ENCODE peak calls at places on chromosomes 11 and 22, in six cellular contexts. M is activated CD8-positive, alpha-beta T cell treated with anti-CD3 and anti-CD28 coated beads for 36 hours; K is BJ; R is mammary epithelial cell; T is tibial artery; H is right lobe of liver. A is an unnamed sample.

GRCh38 chr11:62472063-62472884 is 53.4 kb downstream of the SCGB1A1 start:
- DNase-seq in M (no peak), K (no peak), R (peak), T (no peak), H (no peak), A (peak)

GRCh38 chr22:46626911-46627805 is 7.0 kb downstream of the GRAMD4 start:
- DNase-seq in M (no peak), K (no peak), R (peak), T (peak), H (peak), A (peak)

GRCh38 chr11:8025816-8026215 is 38.7 kb downstream of the EIF3F start:
- DNase-seq in M (no peak), K (no peak), R (peak), T (no peak), H (no peak), A (no peak)

GRCh38 chr22:28034760-28035401 is 115.8 kb upstream of the PITPNB start:
- DNase-seq in M (peak), K (no peak), R (no peak), T (peak), H (peak), A (no peak)

GRCh38 chr22:26763633-26764295 is 106.4 kb downstream of the MIAT start:
- DNase-seq in M (no peak), K (no peak), R (peak), T (no peak), H (peak), A (no peak)

GRCh38 chr11:5596611-5597201 is at the start of gene TRIM6:
- DNase-seq in M (peak), K (no peak), R (peak), T (peak), H (peak), A (peak)

GRCh38 chr22:50277761-50278160 is 7.6 kb upstream of the MAPK11 start:
- DNase-seq in M (no peak), K (no peak), R (no peak), T (no peak), H (no peak), A (no peak)

GRCh38 chr22:49426098-49426497 is 401.6 kb downstream of the BRD1 start:
- DNase-seq in M (no peak), K (no peak), R (no peak), T (no peak), H (no peak), A (no peak)

GRCh38 chr11:14445542-14446530 is 53.8 kb downstream of the COPB1 start:
- DNase-seq in M (no peak), K (no peak), R (peak), T (no peak), H (no peak), A (no peak)

GRCh38 chr22:49491221-49491635 is 336.4 kb downstream of the BRD1 start:
- DNase-seq in M (no peak), K (no peak), R (no peak), T (no peak), H (no peak), A (no peak)

GRCh38 chr11:44950625-44951472 is at the start of gene TP53I11:
- DNase-seq in M (peak), K (peak), R (peak), T (peak), H (peak), A (peak)

GRCh38 chr11:110126936-110127335 is 33.7 kb downstream of the ZC3H12C start:
- DNase-seq in M (no peak), K (no peak), R (no peak), T (no peak), H (no peak), A (no peak)

GRCh38 chr22:49992921-49993648 is 19.5 kb downstream of the IL17REL start:
- DNase-seq in M (peak), K (no peak), R (peak), T (peak), H (peak), A (peak)

GRCh38 chr11:12007769-12008737 is at the start of gene DKK3:
- DNase-seq in M (peak), K (no peak), R (peak), T (peak), H (no peak), A (no peak)

GRCh38 chr11:7056828-7057513 is 31.8 kb upstream of the RBMXL2 start:
- DNase-seq in M (no peak), K (no peak), R (no peak), T (no peak), H (no peak), A (no peak)

GRCh38 chr11:130874955-130875531 is 41.2 kb downstream of the SNX19 start:
- DNase-seq in M (no peak), K (no peak), R (no peak), T (no peak), H (no peak), A (no peak)

GRCh38 chr11:61315260-61315659 is 17.6 kb downstream of the DDB1 start:
- DNase-seq in M (no peak), K (no peak), R (peak), T (no peak), H (no peak), A (no peak)

GRCh38 chr22:45511847-45512261 is 9.2 kb downstream of the FBLN1 start:
- DNase-seq in M (no peak), K (peak), R (no peak), T (peak), H (no peak), A (no peak)

GRCh38 chr11:70916321-70916720 is 336.1 kb downstream of the SHANK2 start:
- DNase-seq in M (no peak), K (no peak), R (no peak), T (peak), H (no peak), A (no peak)

GRCh38 chr11:107017433-107018227 is 646 bp downstream of the GUCY1A2 start:
- DNase-seq in M (peak), K (no peak), R (no peak), T (no peak), H (peak), A (peak)

GRCh38 chr22:43861529-43861928 is 784 bp downstream of the SULT4A1 start:
- DNase-seq in M (no peak), K (no peak), R (no peak), T (no peak), H (no peak), A (no peak)

GRCh38 chr11:34052608-34053160 is 1.2 kb downstream of the CAPRIN1 start:
- DNase-seq in M (peak), K (no peak), R (peak), T (peak), H (peak), A (peak)

GRCh38 chr11:80980221-80980620 is 1539.4 kb upstream of the TENM4 start:
- DNase-seq in M (no peak), K (no peak), R (peak), T (no peak), H (no peak), A (no peak)

GRCh38 chr11:70410276-70410675 is 11.9 kb downstream of the CTTN start:
- DNase-seq in M (no peak), K (no peak), R (no peak), T (no peak), H (no peak), A (no peak)

GRCh38 chr11:59899532-59899931 is 20.9 kb downstream of the OOSP3 start:
- DNase-seq in M (no peak), K (no peak), R (no peak), T (no peak), H (no peak), A (no peak)

GRCh38 chr11:72331761-72332160 is 87.8 kb upstream of the PHOX2A start:
- DNase-seq in M (no peak), K (no peak), R (no peak), T (no peak), H (no peak), A (no peak)

GRCh38 chr11:72326151-72326842 is 82.3 kb upstream of the PHOX2A start:
- DNase-seq in M (peak), K (no peak), R (peak), T (no peak), H (no peak), A (no peak)

GRCh38 chr11:72333657-72334056 is 89.7 kb upstream of the PHOX2A start:
- DNase-seq in M (peak), K (no peak), R (no peak), T (no peak), H (no peak), A (no peak)

GRCh38 chr11:72330131-72330727 is 86.3 kb upstream of the PHOX2A start:
- DNase-seq in M (no peak), K (no peak), R (no peak), T (no peak), H (no peak), A (no peak)

GRCh38 chr11:72328366-72329224 is 84.6 kb upstream of the PHOX2A start:
- DNase-seq in M (no peak), K (no peak), R (no peak), T (no peak), H (no peak), A (no peak)
- TF ChIP-seq CTCF in M (no peak), K (no peak), R (no peak), T (peak), H (no peak), A (no peak)

DNA sequence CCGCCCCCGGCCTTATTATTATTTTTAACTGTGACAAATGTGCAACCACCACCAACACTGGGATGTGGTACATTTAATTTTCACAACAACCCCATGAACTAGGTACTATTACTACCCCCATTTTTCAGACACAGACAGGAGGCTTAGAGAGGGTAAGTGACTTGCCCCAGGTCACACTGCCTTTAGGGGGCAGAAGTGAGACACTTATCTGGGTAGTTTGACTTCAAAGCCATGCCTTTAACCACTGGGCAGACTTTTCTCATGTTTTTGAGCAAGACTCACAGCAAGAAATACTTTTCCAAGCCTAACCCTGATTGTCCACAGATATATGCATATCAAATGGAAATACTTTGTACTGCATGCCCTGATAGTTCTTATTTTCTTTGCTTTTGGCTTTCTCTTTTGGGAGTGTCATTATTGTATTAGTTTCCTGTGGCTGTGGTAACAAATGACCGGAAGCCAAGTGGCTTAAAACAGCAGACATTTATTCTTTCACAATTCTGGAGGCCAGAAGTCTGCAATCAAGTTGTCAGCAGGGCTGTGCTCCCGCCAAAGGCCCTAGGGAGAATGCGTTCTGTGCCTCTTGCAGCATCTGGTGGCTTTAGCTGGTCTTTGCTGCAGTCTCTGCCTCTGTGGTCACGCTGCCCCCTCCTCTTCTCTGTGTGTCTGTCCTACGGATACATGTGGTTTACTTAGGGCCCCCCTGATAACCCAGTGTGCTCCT is 110.8 kb downstream of the GRIK4 start:
- DNase-seq in M (peak), K (no peak), R (no peak), T (no peak), H (no peak), A (no peak)
- TF ChIP-seq CTCF in M (no peak), K (no peak), R (peak), T (no peak), H (no peak), A (no peak)

GRCh38 chr11:96156379-96156722 is 186.6 kb downstream of the MAML2 start:
- DNase-seq in M (no peak), K (no peak), R (no peak), T (no peak), H (no peak), A (no peak)

GRCh38 chr11:96157517-96157873 is 185.5 kb downstream of the MAML2 start:
- DNase-seq in M (no peak), K (no peak), R (no peak), T (no peak), H (no peak), A (no peak)

GRCh38 chr11:96158126-96158525 is 184.9 kb downstream of the MAML2 start:
- DNase-seq in M (no peak), K (no peak), R (no peak), T (no peak), H (no peak), A (no peak)

GRCh38 chr11:96154802-96155520 is 188.0 kb downstream of the MAML2 start:
- DNase-seq in M (no peak), K (no peak), R (peak), T (peak), H (no peak), A (no peak)

DNA sequence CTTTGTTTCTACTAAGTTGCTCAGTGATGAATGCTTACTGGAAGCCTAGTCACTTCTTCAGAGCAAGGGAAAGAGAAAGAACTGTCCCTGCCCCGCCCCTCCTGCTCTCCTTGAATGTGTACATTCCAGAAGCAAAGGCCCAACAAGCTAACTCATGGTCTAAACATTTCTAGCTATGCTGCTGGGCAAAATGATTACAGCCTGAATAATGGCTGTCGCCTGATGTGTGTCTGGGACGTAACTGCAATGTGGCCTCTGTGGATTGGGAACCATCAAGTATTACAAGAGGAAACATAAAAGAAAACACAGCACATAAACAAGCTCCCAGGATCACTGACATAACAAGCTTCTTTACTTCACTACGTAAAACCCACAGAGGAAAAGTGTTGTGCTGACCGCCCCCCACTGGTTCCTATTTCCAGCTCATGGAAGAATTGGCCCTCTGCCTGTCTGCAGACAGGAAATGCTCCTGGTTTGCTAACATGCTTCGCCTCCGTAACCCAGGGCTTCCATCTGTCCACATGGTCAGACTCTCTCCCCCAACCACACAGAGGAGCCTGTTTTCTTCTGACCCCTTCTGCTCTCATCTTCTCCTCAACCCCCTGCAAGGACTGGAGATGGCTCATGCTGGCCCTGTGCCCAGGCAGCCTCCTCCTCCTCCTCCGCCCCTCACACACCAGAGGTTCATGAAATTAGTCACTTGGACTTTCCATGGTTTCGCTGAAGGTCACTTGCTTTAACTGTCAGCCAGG is 187.2 kb downstream of the MAML2 start:
- DNase-seq in M (peak), K (peak), R (peak), T (peak), H (peak), A (peak)
- TF ChIP-seq CTCF in M (no peak), K (peak), R (no peak), T (no peak), H (no peak), A (no peak)

DNA sequence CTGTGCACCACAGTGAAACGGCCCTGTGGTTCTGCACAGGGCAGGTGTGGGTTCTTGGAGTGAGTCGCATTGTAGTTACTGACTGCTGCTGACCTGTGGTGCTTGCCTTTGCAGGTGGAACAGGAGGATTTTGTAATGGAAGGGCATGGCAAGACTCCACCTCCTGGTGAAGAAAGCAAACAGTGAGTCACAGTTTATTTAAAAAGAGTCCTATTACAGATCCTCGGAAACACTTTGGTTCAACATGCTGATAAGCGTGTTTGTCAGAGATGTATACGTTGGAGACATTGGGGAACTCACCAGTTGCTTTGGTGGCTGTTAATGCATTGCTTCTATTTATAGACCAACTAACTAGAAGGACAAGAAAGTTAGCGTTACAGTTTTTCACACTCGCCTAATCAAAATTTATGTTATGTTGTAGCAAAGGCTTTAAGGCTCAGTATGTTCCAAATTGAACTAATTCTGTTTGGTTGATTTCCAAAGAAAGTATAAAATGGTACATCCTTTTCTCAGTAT is 21.7 kb upstream of the TNRC6B start:
- DNase-seq in M (peak), K (no peak), R (peak), T (no peak), H (peak), A (no peak)
- TF ChIP-seq CTCF in M (no peak), K (peak), R (no peak), T (no peak), H (peak), A (no peak)

A was measured in left lung.